ENCODE peak calls at places on chromosomes 2 and 18, in ten cellular contexts. V is HL-60, Q is stomach, F is transverse colon, K is HepG2, A is Panc1, I is spleen, W is prostate gland, S is H1, R is HCT116. X is an unnamed sample.

GRCh38 chr2:46320141-46320567 is 22.9 kb downstream of the EPAS1 start:
- DNase-seq in V (no peak), Q (no peak), F (no peak), K (no peak), A (no peak), I (no peak), W (no peak), S (no peak), R (no peak), X (no peak)

GRCh38 chr18:48766025-48766424 is 184.7 kb downstream of the SMAD7 start:
- DNase-seq in V (no peak), Q (no peak), F (no peak), K (no peak), A (no peak), I (no peak), W (no peak), S (no peak), R (no peak), X (no peak)

GRCh38 chr18:22552254-22552653 is 134.5 kb upstream of the CTAGE1 start:
- DNase-seq in V (no peak), Q (no peak), F (no peak), K (no peak), A (no peak), I (no peak), W (no peak), S (no peak), R (no peak), X (no peak)

GRCh38 chr2:215498411-215498810 is 62.5 kb upstream of the FN1 start:
- DNase-seq in V (no peak), Q (peak; percentile 39), F (no peak), K (peak; percentile 84), A (no peak), I (no peak), W (peak; percentile 30), S (no peak), R (no peak), X (no peak)

GRCh38 chr2:27832396-27832795 is 57.8 kb downstream of the RBKS start:
- DNase-seq in V (no peak), Q (no peak), F (no peak), K (no peak), A (no peak), I (no peak), W (no peak), S (no peak), R (no peak), X (no peak)

GRCh38 chr2:127105656-127106456 is 1.1 kb downstream of the BIN1 start:
- DNase-seq in V (no peak), Q (no peak), F (peak; percentile 34), K (no peak), A (no peak), I (peak; percentile 79), W (no peak), S (peak; percentile 71), R (no peak), X (no peak)

GRCh38 chr2:141259683-141260082 is 871.1 kb downstream of the LRP1B start:
- DNase-seq in V (no peak), Q (no peak), F (no peak), K (no peak), A (no peak), I (no peak), W (no peak), S (no peak), R (no peak), X (no peak)

GRCh38 chr2:54052825-54053718 is 62.3 kb upstream of the ACYP2 start:
- DNase-seq in V (no peak), Q (no peak), F (no peak), K (no peak), A (no peak), I (no peak), W (no peak), S (no peak), R (no peak), X (no peak)

GRCh38 chr2:160379399-160379798 is 114.2 kb downstream of the RBMS1 start:
- DNase-seq in V (peak; percentile 49), Q (no peak), F (no peak), K (no peak), A (no peak), I (no peak), W (no peak), S (no peak), R (no peak), X (no peak)

GRCh38 chr2:73095910-73096309 is 16.8 kb downstream of the RAB11FIP5 start:
- DNase-seq in V (no peak), Q (no peak), F (no peak), K (no peak), A (no peak), I (no peak), W (no peak), S (no peak), R (no peak), X (no peak)

GRCh38 chr18:75638597-75639467 is 211.3 kb upstream of the SMIM21 start:
- DNase-seq in V (peak; percentile 28), Q (no peak), F (no peak), K (no peak), A (no peak), I (no peak), W (no peak), S (peak; percentile 53), R (no peak), X (no peak)

GRCh38 chr2:86485103-86485502 is 43.9 kb downstream of the KDM3A start:
- DNase-seq in V (no peak), Q (no peak), F (no peak), K (no peak), A (no peak), I (no peak), W (no peak), S (no peak), R (no peak), X (no peak)

GRCh38 chr2:86484385-86484784 is 43.2 kb downstream of the KDM3A start:
- DNase-seq in V (no peak), Q (no peak), F (no peak), K (no peak), A (no peak), I (no peak), W (no peak), S (no peak), R (no peak), X (no peak)

GRCh38 chr2:86488561-86489250 is 47.5 kb downstream of the KDM3A start:
- DNase-seq in V (no peak), Q (no peak), F (no peak), K (no peak), A (no peak), I (no peak), W (no peak), S (no peak), R (no peak), X (no peak)

GRCh38 chr2:86489542-86489941 is 48.4 kb downstream of the KDM3A start:
- DNase-seq in V (no peak), Q (no peak), F (no peak), K (no peak), A (no peak), I (no peak), W (no peak), S (no peak), R (no peak), X (no peak)

GRCh38 chr2:86487062-86487461 is 45.9 kb downstream of the KDM3A start:
- DNase-seq in V (no peak), Q (no peak), F (no peak), K (no peak), A (no peak), I (no peak), W (no peak), S (no peak), R (no peak), X (no peak)
- TF ChIP-seq POLR2AphosphoS5 in V (no peak), Q (no peak), F (no peak), K (no peak), A (no peak), I (no peak), W (no peak), S (no peak), R (no peak), X (peak; percentile 13)

GRCh38 chr18:41845563-41845962 is 109.5 kb upstream of the PIK3C3 start:
- DNase-seq in V (no peak), Q (no peak), F (no peak), K (no peak), A (no peak), I (no peak), W (no peak), S (no peak), R (no peak), X (no peak)

DNA sequence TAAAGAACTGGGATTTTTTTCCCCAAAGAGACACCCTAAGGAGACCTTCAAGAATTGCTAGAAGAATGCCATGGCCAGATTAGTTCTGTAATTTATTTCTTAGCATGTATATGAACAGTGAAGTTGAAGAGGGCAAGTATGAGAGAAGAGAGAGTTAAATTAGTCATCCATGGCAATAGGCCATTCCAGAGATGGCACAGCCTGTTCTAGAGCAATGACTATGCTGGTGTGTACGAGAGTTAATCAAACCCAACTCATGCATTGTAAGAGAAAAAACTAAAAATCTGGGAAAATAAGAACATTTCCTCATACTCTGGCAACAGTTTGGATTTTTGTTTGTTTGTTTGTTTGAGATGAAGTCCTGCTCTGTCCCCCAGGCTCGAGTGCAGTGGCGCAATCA is 112.1 kb upstream of the PIK3C3 start:
- DNase-seq in V (no peak), Q (no peak), F (no peak), K (no peak), A (no peak), I (no peak), W (no peak), S (no peak), R (no peak), X (no peak)
- TF ChIP-seq POLR2AphosphoS5 in V (no peak), Q (no peak), F (no peak), K (no peak), A (no peak), I (no peak), W (no peak), S (no peak), R (no peak), X (no peak)

GRCh38 chr2:12196495-12196894 is 450.1 kb downstream of the LPIN1 start:
- DNase-seq in V (no peak), Q (no peak), F (no peak), K (no peak), A (no peak), I (no peak), W (no peak), S (no peak), R (no peak), X (no peak)

GRCh38 chr2:12197133-12197532 is 450.7 kb downstream of the LPIN1 start:
- DNase-seq in V (no peak), Q (no peak), F (no peak), K (no peak), A (no peak), I (no peak), W (no peak), S (no peak), R (no peak), X (no peak)

GRCh38 chr2:12194936-12195335 is 448.5 kb downstream of the LPIN1 start:
- DNase-seq in V (no peak), Q (no peak), F (no peak), K (no peak), A (no peak), I (no peak), W (no peak), S (no peak), R (no peak), X (no peak)

GRCh38 chr2:12192762-12193161 is 446.3 kb downstream of the LPIN1 start:
- DNase-seq in V (no peak), Q (no peak), F (no peak), K (no peak), A (no peak), I (no peak), W (no peak), S (no peak), R (no peak), X (no peak)
- TF ChIP-seq POLR2AphosphoS5 in V (no peak), Q (no peak), F (no peak), K (no peak), A (no peak), I (no peak), W (no peak), S (no peak), R (no peak), X (no peak)

GRCh38 chr2:101902169-101902568 is 89.6 kb upstream of the IL1R2 start:
- DNase-seq in V (no peak), Q (no peak), F (no peak), K (no peak), A (no peak), I (no peak), W (no peak), S (no peak), R (no peak), X (no peak)
- TF ChIP-seq POLR2AphosphoS5 in V (no peak), Q (no peak), F (no peak), K (no peak), A (no peak), I (no peak), W (no peak), S (no peak), R (no peak), X (no peak)